ENCODE peak calls at places on chromosomes 16 and 17, in seven cellular contexts. D is body of pancreas, C is fibroblast of pulmonary artery, J is astrocyte of the cerebellum, K is cardiac fibroblast, Q is transverse colon, G is breast epithelium. B is an unnamed sample.
A peak's percentile ranks its signal among the peaks of the same experiment; 100 is the strongest.

GRCh38 chr17:42578282-42578869 is 847 bp upstream of the PSMC3IP start:
- DNase-seq in K (peak; percentile 77), D (peak; percentile 81), Q (peak; percentile 88), C (peak; percentile 78), J (peak; percentile 57), G (no peak), B (peak; percentile 52)

GRCh38 chr16:82177555-82177954 is 7.5 kb upstream of the MPHOSPH6 start:
- DNase-seq in C (no peak), D (no peak), G (no peak), J (no peak), K (no peak), Q (no peak), B (no peak)

GRCh38 chr17:50163846-50164696 is 1.7 kb upstream of the SGCA start:
- DNase-seq in C (no peak), D (no peak), J (no peak), K (no peak), Q (no peak), G (no peak), B (no peak)

GRCh38 chr17:66904760-66905637 is 59.5 kb upstream of the CACNG4 start:
- DNase-seq in C (peak; percentile 88), J (peak; percentile 49), Q (no peak), D (peak; percentile 43), K (peak; percentile 60), G (no peak), B (no peak)

GRCh38 chr16:51133130-51133529 is 17.9 kb downstream of the SALL1 start:
- DNase-seq in K (no peak), C (no peak), D (no peak), G (no peak), J (no peak), Q (no peak), B (no peak)

GRCh38 chr17:28074010-28074409 is 31.5 kb downstream of the NLK start:
- DNase-seq in J (no peak), Q (no peak), C (no peak), G (no peak), D (no peak), K (no peak), B (no peak)

GRCh38 chr17:73976147-73976546 is 227.3 kb upstream of the RPL38 start:
- DNase-seq in G (no peak), J (no peak), C (no peak), D (no peak), K (no peak), Q (no peak), B (no peak)

GRCh38 chr16:4361033-4361943 is 10.2 kb upstream of the PAM16 start:
- DNase-seq in C (no peak), D (no peak), Q (no peak), G (no peak), J (no peak), K (no peak), B (no peak)

GRCh38 chr17:81308161-81308560 is 13.1 kb upstream of the SLC38A10 start:
- DNase-seq in D (no peak), C (no peak), G (no peak), Q (no peak), J (no peak), K (no peak), B (no peak)
- H3K4me3 ChIP-seq in D (no peak overlapping the region), C (no peak overlapping the region), G (no peak overlapping the region), Q (no peak overlapping the region), J (no peak overlapping the region), K (no peak overlapping the region), B (no peak overlapping the region)

GRCh38 chr16:87216148-87216823 is 100.9 kb downstream of the C16orf95 start:
- DNase-seq in K (no peak), D (no peak), Q (no peak), G (no peak), C (no peak), J (no peak), B (peak; percentile 53)
- H3K4me3 ChIP-seq in K (no peak overlapping the region), D (no peak overlapping the region), Q (no peak overlapping the region), G (no peak overlapping the region), C (no peak overlapping the region), J (no peak overlapping the region), B (peak overlapping the region; percentile 12)

GRCh38 chr16:80900593-80900954 is 96.2 kb upstream of the CDYL2 start:
- DNase-seq in Q (no peak), G (no peak), C (no peak), J (no peak), D (no peak), K (no peak), B (no peak)
- H3K4me3 ChIP-seq in Q (no peak overlapping the region), G (no peak overlapping the region), C (peak overlapping the region; percentile 42), J (no peak overlapping the region), D (no peak overlapping the region), K (peak overlapping the region; percentile 38), B (no peak overlapping the region)

GRCh38 chr16:22001591-22001990 is 675 bp upstream of the PDZD9 start:
- DNase-seq in D (no peak), G (no peak), C (peak; percentile 76), Q (no peak), K (peak; percentile 72), J (no peak), B (peak; percentile 67)
- H3K4me3 ChIP-seq in D (no peak overlapping the region), G (no peak overlapping the region), C (peak overlapping the region; percentile 40), Q (no peak overlapping the region), K (no peak overlapping the region), J (no peak overlapping the region), B (no peak overlapping the region)

DNA sequence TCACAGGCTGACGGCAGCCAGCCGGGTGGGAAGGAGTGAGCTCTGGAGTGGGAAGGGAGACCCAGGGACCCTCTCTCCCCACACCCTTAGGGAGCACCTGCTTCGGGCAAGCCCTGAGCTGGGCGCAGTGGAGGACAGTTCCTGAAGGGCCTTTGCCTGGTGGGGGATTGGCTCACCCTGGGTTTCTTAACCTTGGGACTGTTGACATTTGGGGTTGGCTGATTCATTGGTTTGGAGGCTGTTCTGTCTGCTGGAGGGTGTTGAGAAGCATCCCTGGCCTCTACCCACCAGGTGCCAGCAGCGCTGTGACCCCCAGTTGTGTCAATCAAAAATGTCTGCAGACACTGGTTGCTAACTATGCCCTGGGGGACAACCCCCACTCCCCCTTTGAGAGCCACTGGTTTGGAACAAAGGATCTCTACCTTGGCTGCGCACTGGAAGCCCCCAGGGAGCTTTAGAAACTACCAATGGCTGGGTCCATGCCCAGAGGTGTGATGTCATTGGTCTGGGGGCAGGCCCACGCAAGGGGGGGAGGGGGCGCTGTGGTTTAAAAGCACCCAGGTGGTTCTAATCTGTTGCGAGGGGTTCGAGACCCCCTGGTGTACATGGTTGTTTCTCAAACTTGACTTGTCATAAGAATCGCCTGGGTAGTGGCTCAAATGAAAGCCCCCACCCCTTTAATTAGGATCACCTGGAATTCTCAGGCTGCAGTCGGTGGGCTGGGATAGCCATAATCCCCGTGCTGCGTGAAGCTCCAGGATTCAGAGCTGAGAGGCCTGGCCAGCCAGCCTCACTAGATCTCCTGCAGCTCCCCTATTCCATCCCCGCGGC is 151.9 kb upstream of the GSE1 start:
- DNase-seq in G (no peak), J (peak; percentile 22), Q (no peak), D (peak; percentile 36), C (peak; percentile 53), K (peak; percentile 70), B (peak; percentile 47)
- H3K4me3 ChIP-seq in G (no peak overlapping the region), J (no peak overlapping the region), Q (no peak overlapping the region), D (no peak overlapping the region), C (no peak overlapping the region), K (no peak overlapping the region), B (no peak overlapping the region)

DNA sequence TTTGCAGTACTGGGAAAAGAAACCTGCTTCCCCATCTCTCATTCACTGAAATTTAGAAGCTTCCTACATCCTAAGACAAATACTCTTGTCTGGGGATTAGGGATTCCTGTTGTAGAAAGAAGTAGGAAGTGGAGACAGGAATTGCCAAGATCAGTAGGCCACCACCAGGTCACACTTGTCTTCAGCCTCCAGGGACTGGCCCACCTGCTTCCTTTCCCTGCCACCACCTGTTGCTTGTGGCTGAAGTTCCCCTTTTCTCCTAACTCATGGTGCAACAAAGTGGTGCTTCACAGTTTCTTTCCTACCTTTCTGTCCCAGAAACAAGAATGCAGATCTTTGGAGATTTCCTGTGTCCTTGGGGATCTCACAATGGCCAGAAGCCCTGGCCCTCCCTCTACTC is 82.4 kb downstream of the WNT3 start:
- DNase-seq in G (no peak), C (no peak), Q (no peak), K (no peak), J (no peak), D (no peak), B (no peak)
- H3K4me3 ChIP-seq in G (no peak overlapping the region), C (no peak overlapping the region), Q (no peak overlapping the region), K (no peak overlapping the region), J (no peak overlapping the region), D (no peak overlapping the region), B (no peak overlapping the region)